ENCODE peak calls at places on chromosomes 11 and 22, in five cellular contexts. F, E, T, J and Y are unnamed samples.
A peak's percentile ranks its signal among the peaks of the same experiment; 100 is the strongest.

GRCh38 chr22:25843660-25844275 is 101.8 kb downstream of the MYO18B start:
- DNase-seq in E (no peak), J (no peak), F (no peak), T (no peak), Y (no peak)

GRCh38 chr11:121241300-121242176 is 51.0 kb upstream of the SC5D start:
- DNase-seq in E (no peak), J (no peak), T (peak; percentile 67), F (no peak), Y (no peak)

GRCh38 chr22:23789121-23789520 is 2.4 kb downstream of the SMARCB1 start:
- DNase-seq in J (no peak), T (peak; percentile 8), E (no peak), F (no peak), Y (no peak)

GRCh38 chr22:26617251-26618199 is at the start of gene CRYBB1:
- DNase-seq in E (no peak), F (no peak), J (peak; percentile 28), T (peak; percentile 77), Y (no peak)

GRCh38 chr22:32926600-32926999 is 125.1 kb downstream of the TIMP3 start:
- DNase-seq in E (no peak), T (no peak), J (peak; percentile 19), F (peak; percentile 64), Y (peak; percentile 52)

GRCh38 chr22:23539135-23539838 is 40.8 kb downstream of the IGLL1 start:
- DNase-seq in T (peak; percentile 89), E (peak; percentile 91), F (peak; percentile 84), J (peak; percentile 49), Y (peak; percentile 70)

GRCh38 chr11:5922749-5923426 is 19.2 kb upstream of the OR56A3 start:
- DNase-seq in T (no peak), J (no peak), E (no peak), F (peak; percentile 19), Y (peak; percentile 94)

GRCh38 chr22:35376728-35377472 is 4.0 kb upstream of the HMOX1 start:
- DNase-seq in J (peak; percentile 87), E (peak; percentile 96), F (peak; percentile 99), T (peak; percentile 97), Y (peak; percentile 97)

GRCh38 chr11:94525933-94526332 is 13.7 kb downstream of the C11orf97 start:
- DNase-seq in F (peak; percentile 81), T (peak; percentile 90), J (no peak), E (peak; percentile 92), Y (peak; percentile 54)

GRCh38 chr22:39723463-39723862 is 152.9 kb downstream of the CACNA1I start:
- DNase-seq in E (no peak), T (no peak), J (no peak), F (no peak), Y (no peak)

GRCh38 chr11:86775342-86775741 is 25.0 kb upstream of the PRSS23 start:
- DNase-seq in J (no peak), E (no peak), T (no peak), F (no peak), Y (no peak)

GRCh38 chr11:72239849-72240460 is 4.0 kb downstream of the PHOX2A start:
- DNase-seq in F (peak; percentile 85), E (peak; percentile 67), J (no peak), T (no peak), Y (no peak)

GRCh38 chr11:102317768-102318103 is 452 bp downstream of the BIRC3 start:
- DNase-seq in F (no peak), T (no peak), J (no peak), E (no peak), Y (no peak)

GRCh38 chr22:32354360-32355351 is 3.0 kb upstream of the RFPL3 start:
- DNase-seq in J (no peak), E (no peak), F (peak; percentile 51), T (no peak), Y (peak; percentile 21)

GRCh38 chr11:59767212-59767611 is 12.0 kb downstream of the STX3 start:
- DNase-seq in E (peak; percentile 38), F (no peak), J (no peak), T (no peak), Y (no peak)

GRCh38 chr11:66880484-66881211 is 23.8 kb downstream of the LRFN4 start:
- DNase-seq in E (no peak), F (no peak), T (no peak), J (no peak), Y (peak; percentile 92)

GRCh38 chr11:67355794-67356550 is 2.6 kb upstream of the POLD4 start:
- DNase-seq in E (peak; percentile 62), J (no peak), T (no peak), F (no peak), Y (no peak)

GRCh38 chr11:69450857-69451220 is 30.6 kb upstream of the LINC01488 start:
- DNase-seq in T (peak; percentile 60), J (no peak), E (no peak), F (no peak), Y (no peak)

GRCh38 chr11:134527382-134528243 is 115.6 kb upstream of the B3GAT1 start:
- DNase-seq in T (peak; percentile 19), F (no peak), E (peak; percentile 13), J (no peak), Y (no peak)

GRCh38 chr22:33451851-33452469 is 393.8 kb upstream of the SYN3 start:
- DNase-seq in F (no peak), E (no peak), T (no peak), J (no peak), Y (no peak)

GRCh38 chr11:109071712-109072524 is 350.1 kb upstream of the C11orf87 start:
- DNase-seq in T (no peak), F (peak; percentile 60), J (no peak), E (no peak), Y (peak; percentile 73)

GRCh38 chr11:76684470-76684869 is 13.9 kb upstream of the LRRC32 start:
- DNase-seq in E (no peak), J (no peak), F (no peak), T (no peak), Y (no peak)

GRCh38 chr11:119339581-119340334 is 925 bp downstream of the C1QTNF5 start:
- DNase-seq in J (peak; percentile 93), E (peak; percentile 71), F (peak; percentile 82), T (peak; percentile 93), Y (no peak)
- H3K9ac ChIP-seq in J (peak overlapping the region; percentile 92), E (peak overlapping the region; percentile 61), F (peak overlapping the region; percentile 75), T (peak overlapping the region; percentile 57), Y (no peak overlapping the region)

GRCh38 chr11:75162954-75163353 is 12.0 kb downstream of the SLCO2B1 start:
- DNase-seq in T (peak; percentile 61), J (no peak), E (no peak), F (no peak), Y (no peak)

GRCh38 chr11:75159081-75159953 is 8.4 kb downstream of the SLCO2B1 start:
- DNase-seq in F (no peak), E (peak; percentile 86), J (no peak), T (peak; percentile 69), Y (no peak)

GRCh38 chr11:75161506-75161905 is 10.6 kb downstream of the SLCO2B1 start:
- DNase-seq in E (no peak), F (no peak), T (peak; percentile 42), J (no peak), Y (no peak)

GRCh38 chr11:75160328-75160757 is 9.4 kb downstream of the SLCO2B1 start:
- DNase-seq in E (peak; percentile 57), F (no peak), J (no peak), T (peak; percentile 26), Y (no peak)

GRCh38 chr11:75160880-75161279 is 10.0 kb downstream of the SLCO2B1 start:
- DNase-seq in T (no peak), J (no peak), E (no peak), F (no peak), Y (no peak)
- H3K4me1 ChIP-seq in T (peaks cover 32% of the 10 kb centered on the region), J (peaks cover 3% of the 10 kb centered on the region), E (peaks cover 16% of the 10 kb centered on the region), F (no peaks in the 10 kb centered on the region), Y (no peaks in the 10 kb centered on the region)

GRCh38 chr22:29341849-29342127 is 26.3 kb upstream of the RASL10A start:
- DNase-seq in E (no peak), F (no peak), J (no peak), T (no peak), Y (no peak)
- H3K9ac ChIP-seq in E (no peak overlapping the region), F (no peak overlapping the region), J (no peak overlapping the region), T (no peak overlapping the region), Y (no peak overlapping the region)

DNA sequence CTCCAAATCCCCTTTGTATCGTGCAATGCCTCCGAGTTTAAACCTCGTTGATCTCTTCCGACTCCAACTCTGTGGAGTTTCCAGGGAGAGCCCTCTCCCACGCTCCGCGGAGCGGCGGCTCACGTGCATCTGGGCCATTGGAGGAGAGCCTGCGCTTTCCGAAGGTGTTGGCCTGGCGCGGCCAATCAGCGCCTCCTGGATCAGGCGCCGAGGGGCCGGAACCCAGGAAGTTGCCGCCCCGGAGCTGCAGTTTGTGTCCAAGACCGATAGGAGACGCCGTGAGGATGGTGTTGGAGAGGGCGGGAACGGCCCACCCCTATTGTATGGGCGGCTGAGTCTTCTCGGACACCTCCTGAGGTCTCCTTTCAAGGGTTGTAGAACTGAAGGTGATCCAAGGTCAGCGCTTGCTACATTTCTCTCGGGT is 1.6 kb downstream of the ADAMTS15 start:
- DNase-seq in J (peak; percentile 36), E (peak; percentile 86), T (peak; percentile 94), F (no peak), Y (no peak)
- H3K4me1 ChIP-seq in J (peaks cover 7% of the 10 kb centered on the region), E (peaks cover 7% of the 10 kb centered on the region), T (no peaks in the 10 kb centered on the region), F (peaks cover 6% of the 10 kb centered on the region), Y (peaks cover 17% of the 10 kb centered on the region)

GRCh38 chr11:95732930-95733602 is 56.5 kb downstream of the FAM76B start:
- DNase-seq in T (no peak), F (no peak), E (no peak), J (no peak), Y (no peak)
- H3K9ac ChIP-seq in T (no peak overlapping the region), F (no peak overlapping the region), E (no peak overlapping the region), J (no peak overlapping the region), Y (no peak overlapping the region)